ENCODE peak calls at places on chromosomes 2 and 18, in eight cellular contexts. One of them, this sample, is unnamed.

GRCh38 chr2:241257419-241258032 is 57.9 kb downstream of the HDLBP start:
- DNase-seq in hepatocyte: no peak
- DNase-seq in AG10803: no peak
- DNase-seq in A549: no peak
- DNase-seq in thyroid gland: no peak
- DNase-seq in epithelial cell of proximal tubule: no peak
- DNase-seq in lower lobe of right lung: no peak
- DNase-seq in cardiac fibroblast: no peak
- DNase-seq in this sample: no peak

GRCh38 chr2:191678437-191679110 is 638 bp downstream of the NABP1 start:
- DNase-seq in hepatocyte: peak; percentile 80
- DNase-seq in AG10803: no peak
- DNase-seq in A549: peak; percentile 57
- DNase-seq in thyroid gland: peak; percentile 51
- DNase-seq in epithelial cell of proximal tubule: no peak
- DNase-seq in lower lobe of right lung: peak; percentile 74
- DNase-seq in cardiac fibroblast: peak; percentile 36
- DNase-seq in this sample: no peak

GRCh38 chr18:14908541-14908940 is 160.6 kb downstream of the ANKRD30B start:
- DNase-seq in hepatocyte: no peak
- DNase-seq in AG10803: no peak
- DNase-seq in A549: no peak
- DNase-seq in thyroid gland: no peak
- DNase-seq in epithelial cell of proximal tubule: no peak
- DNase-seq in lower lobe of right lung: no peak
- DNase-seq in cardiac fibroblast: no peak
- DNase-seq in this sample: no peak

GRCh38 chr2:134154269-134154668 is 99.6 kb upstream of the MGAT5 start:
- DNase-seq in hepatocyte: no peak
- DNase-seq in AG10803: no peak
- DNase-seq in A549: no peak
- DNase-seq in thyroid gland: no peak
- DNase-seq in epithelial cell of proximal tubule: no peak
- DNase-seq in lower lobe of right lung: peak; percentile 86
- DNase-seq in cardiac fibroblast: no peak
- DNase-seq in this sample: no peak

GRCh38 chr18:67672142-67672541 is 155.6 kb upstream of the DSEL start:
- DNase-seq in hepatocyte: no peak
- DNase-seq in AG10803: peak; percentile 69
- DNase-seq in A549: no peak
- DNase-seq in thyroid gland: no peak
- DNase-seq in epithelial cell of proximal tubule: no peak
- DNase-seq in lower lobe of right lung: no peak
- DNase-seq in cardiac fibroblast: peak; percentile 17
- DNase-seq in this sample: peak; percentile 68

GRCh38 chr2:239267411-239267941 is 133.3 kb downstream of the HDAC4 start:
- DNase-seq in hepatocyte: no peak
- DNase-seq in AG10803: peak; percentile 91
- DNase-seq in A549: no peak
- DNase-seq in thyroid gland: peak; percentile 68
- DNase-seq in epithelial cell of proximal tubule: no peak
- DNase-seq in lower lobe of right lung: peak; percentile 87
- DNase-seq in cardiac fibroblast: peak; percentile 85
- DNase-seq in this sample: peak; percentile 61

GRCh38 chr2:210540471-210541257 is 15.7 kb upstream of the CPS1 start:
- DNase-seq in hepatocyte: no peak
- DNase-seq in AG10803: no peak
- DNase-seq in A549: no peak
- DNase-seq in thyroid gland: no peak
- DNase-seq in epithelial cell of proximal tubule: no peak
- DNase-seq in lower lobe of right lung: no peak
- DNase-seq in cardiac fibroblast: no peak
- DNase-seq in this sample: peak; percentile 2

GRCh38 chr2:10900216-10901109 is 11.3 kb upstream of the KCNF1 start:
- DNase-seq in hepatocyte: no peak
- DNase-seq in AG10803: no peak
- DNase-seq in A549: peak; percentile 75
- DNase-seq in thyroid gland: no peak
- DNase-seq in epithelial cell of proximal tubule: no peak
- DNase-seq in lower lobe of right lung: no peak
- DNase-seq in cardiac fibroblast: peak; percentile 9
- DNase-seq in this sample: no peak

DNA sequence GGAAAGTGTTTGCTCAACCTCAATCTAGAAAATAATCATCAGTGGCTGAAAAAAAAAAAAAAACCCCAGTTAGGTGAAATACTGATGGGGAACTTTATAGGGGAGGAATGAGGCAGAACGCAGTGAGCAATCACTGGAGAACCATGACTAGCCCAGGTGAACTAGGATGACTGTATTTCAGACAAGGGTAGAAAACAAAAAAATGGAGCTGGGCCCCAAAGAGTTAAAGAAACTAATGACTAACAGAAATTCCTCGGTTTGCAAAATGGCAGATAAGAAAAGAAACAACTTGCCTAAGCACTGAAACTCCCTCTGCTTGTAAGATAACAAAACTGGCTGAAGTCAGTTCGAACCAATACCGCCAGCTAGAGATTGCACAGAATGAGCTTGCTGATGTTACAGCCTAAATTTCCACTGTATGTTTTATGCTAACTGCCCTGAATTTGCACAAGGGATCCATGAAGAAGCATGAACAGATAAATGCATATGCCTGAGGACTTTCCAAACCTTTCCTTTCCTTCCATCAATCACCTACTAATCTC is 245.9 kb downstream of the METTL4 start:
- DNase-seq in hepatocyte: peak; percentile 54
- DNase-seq in AG10803: no peak
- DNase-seq in A549: no peak
- DNase-seq in thyroid gland: no peak
- DNase-seq in epithelial cell of proximal tubule: no peak
- DNase-seq in lower lobe of right lung: no peak
- DNase-seq in cardiac fibroblast: peak; percentile 88
- DNase-seq in this sample: no peak
- H3K4me3 ChIP-seq in hepatocyte: no peak overlapping the region
- H3K4me3 ChIP-seq in AG10803: no peak overlapping the region
- H3K4me3 ChIP-seq in A549: no peak overlapping the region
- H3K4me3 ChIP-seq in thyroid gland: no peak overlapping the region
- H3K4me3 ChIP-seq in epithelial cell of proximal tubule: no peak overlapping the region
- H3K4me3 ChIP-seq in lower lobe of right lung: no peak overlapping the region
- H3K4me3 ChIP-seq in cardiac fibroblast: no peak overlapping the region
- H3K4me3 ChIP-seq in this sample: no peak overlapping the region

GRCh38 chr2:19664651-19665050 is 237.1 kb downstream of the TTC32 start:
- DNase-seq in hepatocyte: no peak
- DNase-seq in AG10803: no peak
- DNase-seq in A549: no peak
- DNase-seq in thyroid gland: no peak
- DNase-seq in epithelial cell of proximal tubule: no peak
- DNase-seq in lower lobe of right lung: no peak
- DNase-seq in cardiac fibroblast: no peak
- DNase-seq in this sample: peak; percentile 30

GRCh38 chr2:19669126-19669525 is 232.7 kb downstream of the TTC32 start:
- DNase-seq in hepatocyte: no peak
- DNase-seq in AG10803: no peak
- DNase-seq in A549: no peak
- DNase-seq in thyroid gland: no peak
- DNase-seq in epithelial cell of proximal tubule: no peak
- DNase-seq in lower lobe of right lung: no peak
- DNase-seq in cardiac fibroblast: no peak
- DNase-seq in this sample: no peak

GRCh38 chr2:19669605-19670004 is 232.2 kb downstream of the TTC32 start:
- DNase-seq in hepatocyte: no peak
- DNase-seq in AG10803: no peak
- DNase-seq in A549: no peak
- DNase-seq in thyroid gland: no peak
- DNase-seq in epithelial cell of proximal tubule: no peak
- DNase-seq in lower lobe of right lung: no peak
- DNase-seq in cardiac fibroblast: no peak
- DNase-seq in this sample: no peak

GRCh38 chr2:19667536-19667949 is 234.2 kb downstream of the TTC32 start:
- DNase-seq in hepatocyte: no peak
- DNase-seq in AG10803: no peak
- DNase-seq in A549: no peak
- DNase-seq in thyroid gland: no peak
- DNase-seq in epithelial cell of proximal tubule: no peak
- DNase-seq in lower lobe of right lung: no peak
- DNase-seq in cardiac fibroblast: no peak
- DNase-seq in this sample: no peak

DNA sequence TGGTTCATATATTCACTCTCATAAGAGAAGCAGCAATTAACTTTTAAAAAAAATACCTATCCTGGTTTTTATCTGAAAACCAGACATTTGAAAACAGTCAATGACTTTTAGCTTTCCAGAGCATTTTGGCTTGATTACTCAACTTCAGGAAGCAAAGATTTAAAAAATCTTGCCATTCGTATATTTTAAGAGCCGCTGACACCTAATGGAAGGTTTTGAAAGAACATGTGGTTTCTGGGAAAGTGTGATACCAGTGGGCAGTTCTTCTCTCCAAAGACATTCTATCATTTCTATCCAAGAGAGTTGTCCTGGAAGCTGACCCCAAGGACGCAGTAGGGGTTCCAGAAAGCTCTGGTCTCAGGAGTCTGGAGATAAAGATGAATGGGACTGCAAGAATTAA is 234.7 kb downstream of the TTC32 start:
- DNase-seq in hepatocyte: no peak
- DNase-seq in AG10803: peak; percentile 54
- DNase-seq in A549: peak; percentile 40
- DNase-seq in thyroid gland: no peak
- DNase-seq in epithelial cell of proximal tubule: no peak
- DNase-seq in lower lobe of right lung: no peak
- DNase-seq in cardiac fibroblast: peak; percentile 77
- DNase-seq in this sample: peak; percentile 71
- TF ChIP-seq CTCF in hepatocyte: peak; percentile 30
- TF ChIP-seq CTCF in AG10803: peak; percentile 56
- TF ChIP-seq CTCF in A549: peak; percentile 76
- TF ChIP-seq CTCF in thyroid gland: no peak
- TF ChIP-seq CTCF in epithelial cell of proximal tubule: peak; percentile 58
- TF ChIP-seq CTCF in lower lobe of right lung: no peak
- TF ChIP-seq CTCF in cardiac fibroblast: peak; percentile 29
- TF ChIP-seq CTCF in this sample: peak; percentile 20

GRCh38 chr2:86807462-86808275 is 17.0 kb upstream of the CD8A start:
- DNase-seq in hepatocyte: peak; percentile 73
- DNase-seq in AG10803: no peak
- DNase-seq in A549: peak; percentile 77
- DNase-seq in thyroid gland: peak; percentile 80
- DNase-seq in epithelial cell of proximal tubule: peak; percentile 15
- DNase-seq in lower lobe of right lung: peak; percentile 64
- DNase-seq in cardiac fibroblast: peak; percentile 28
- DNase-seq in this sample: peak; percentile 44

GRCh38 chr2:86806059-86806857 is 15.5 kb upstream of the CD8A start:
- DNase-seq in hepatocyte: no peak
- DNase-seq in AG10803: no peak
- DNase-seq in A549: no peak
- DNase-seq in thyroid gland: no peak
- DNase-seq in epithelial cell of proximal tubule: no peak
- DNase-seq in lower lobe of right lung: no peak
- DNase-seq in cardiac fibroblast: no peak
- DNase-seq in this sample: no peak

GRCh38 chr2:86807121-86807461 is 16.4 kb upstream of the CD8A start:
- DNase-seq in hepatocyte: no peak
- DNase-seq in AG10803: no peak
- DNase-seq in A549: no peak
- DNase-seq in thyroid gland: no peak
- DNase-seq in epithelial cell of proximal tubule: no peak
- DNase-seq in lower lobe of right lung: no peak
- DNase-seq in cardiac fibroblast: no peak
- DNase-seq in this sample: no peak

GRCh38 chr2:86808315-86809161 is 17.8 kb upstream of the CD8A start:
- DNase-seq in hepatocyte: peak; percentile 89
- DNase-seq in AG10803: peak; percentile 58
- DNase-seq in A549: peak; percentile 98
- DNase-seq in thyroid gland: peak; percentile 93
- DNase-seq in epithelial cell of proximal tubule: peak; percentile 13
- DNase-seq in lower lobe of right lung: peak; percentile 88
- DNase-seq in cardiac fibroblast: peak; percentile 76
- DNase-seq in this sample: peak; percentile 56

GRCh38 chr2:86809481-86810121 is 18.9 kb upstream of the CD8A start:
- DNase-seq in hepatocyte: no peak
- DNase-seq in AG10803: no peak
- DNase-seq in A549: no peak
- DNase-seq in thyroid gland: no peak
- DNase-seq in epithelial cell of proximal tubule: no peak
- DNase-seq in lower lobe of right lung: no peak
- DNase-seq in cardiac fibroblast: no peak
- DNase-seq in this sample: no peak
- H3K4me3 ChIP-seq in hepatocyte: no peak overlapping the region
- H3K4me3 ChIP-seq in AG10803: no peak overlapping the region
- H3K4me3 ChIP-seq in A549: no peak overlapping the region
- H3K4me3 ChIP-seq in thyroid gland: peak overlapping the region; percentile 3
- H3K4me3 ChIP-seq in epithelial cell of proximal tubule: no peak overlapping the region
- H3K4me3 ChIP-seq in lower lobe of right lung: peak overlapping the region; percentile 2
- H3K4me3 ChIP-seq in cardiac fibroblast: no peak overlapping the region
- H3K4me3 ChIP-seq in this sample: no peak overlapping the region

GRCh38 chr2:112275887-112276773 is 733 bp downstream of the ZC3H6 start:
- DNase-seq in hepatocyte: peak; percentile 94
- DNase-seq in AG10803: peak; percentile 90
- DNase-seq in A549: peak; percentile 46
- DNase-seq in thyroid gland: peak; percentile 91
- DNase-seq in epithelial cell of proximal tubule: no peak
- DNase-seq in lower lobe of right lung: peak; percentile 90
- DNase-seq in cardiac fibroblast: peak; percentile 96
- DNase-seq in this sample: peak; percentile 88

GRCh38 chr2:112277591-112278220 is 2.3 kb downstream of the ZC3H6 start:
- DNase-seq in hepatocyte: no peak
- DNase-seq in AG10803: no peak
- DNase-seq in A549: no peak
- DNase-seq in thyroid gland: no peak
- DNase-seq in epithelial cell of proximal tubule: no peak
- DNase-seq in lower lobe of right lung: no peak
- DNase-seq in cardiac fibroblast: no peak
- DNase-seq in this sample: no peak

GRCh38 chr2:112276954-112277353 is 1.6 kb downstream of the ZC3H6 start:
- DNase-seq in hepatocyte: no peak
- DNase-seq in AG10803: no peak
- DNase-seq in A549: no peak
- DNase-seq in thyroid gland: no peak
- DNase-seq in epithelial cell of proximal tubule: no peak
- DNase-seq in lower lobe of right lung: no peak
- DNase-seq in cardiac fibroblast: no peak
- DNase-seq in this sample: no peak

GRCh38 chr2:112273349-112273748 is 2.0 kb upstream of the ZC3H6 start:
- DNase-seq in hepatocyte: no peak
- DNase-seq in AG10803: no peak
- DNase-seq in A549: no peak
- DNase-seq in thyroid gland: no peak
- DNase-seq in epithelial cell of proximal tubule: no peak
- DNase-seq in lower lobe of right lung: no peak
- DNase-seq in cardiac fibroblast: no peak
- DNase-seq in this sample: no peak

DNA sequence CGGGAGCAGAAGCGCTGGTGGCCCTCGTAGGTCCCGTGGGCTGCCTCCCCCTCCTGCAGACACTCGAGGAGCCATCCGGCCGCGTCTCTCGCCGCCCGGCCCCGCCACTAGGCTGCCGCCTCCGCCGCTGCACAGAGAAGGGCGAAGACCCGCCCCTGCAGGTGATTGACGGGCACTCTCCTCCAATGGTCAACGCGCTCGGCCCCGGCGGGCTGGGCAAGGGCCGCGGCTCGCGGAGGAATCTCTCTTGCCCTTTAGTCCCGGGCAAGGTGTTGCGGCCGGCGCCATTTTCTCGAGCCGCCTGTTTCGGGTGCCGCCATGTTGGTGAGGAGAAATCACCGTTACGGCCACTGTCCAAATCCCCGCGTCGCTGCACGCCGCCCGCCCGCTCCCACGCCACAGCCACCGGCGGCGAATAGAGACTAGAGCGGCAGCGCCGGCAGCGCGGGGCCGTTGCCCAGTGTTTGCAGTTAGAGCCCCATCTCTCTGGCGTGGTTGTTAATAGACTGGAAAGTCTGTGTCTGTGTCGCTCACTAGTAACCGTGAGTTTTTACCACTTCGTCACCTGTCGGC is at the start of gene ZC3H6:
- DNase-seq in hepatocyte: peak; percentile 98
- DNase-seq in AG10803: peak; percentile 99
- DNase-seq in A549: peak; percentile 72
- DNase-seq in thyroid gland: peak; percentile 99
- DNase-seq in epithelial cell of proximal tubule: peak; percentile 74
- DNase-seq in lower lobe of right lung: peak; percentile 99
- DNase-seq in cardiac fibroblast: peak; percentile 99
- DNase-seq in this sample: peak; percentile 99
- TF ChIP-seq CTCF in hepatocyte: no peak
- TF ChIP-seq CTCF in AG10803: no peak
- TF ChIP-seq CTCF in A549: no peak
- TF ChIP-seq CTCF in thyroid gland: peak; percentile 41
- TF ChIP-seq CTCF in epithelial cell of proximal tubule: peak; percentile 16
- TF ChIP-seq CTCF in lower lobe of right lung: no peak
- TF ChIP-seq CTCF in cardiac fibroblast: peak; percentile 18
- TF ChIP-seq CTCF in this sample: no peak

This sample was measured in foreskin fibroblast.